ENCODE peak calls at places on chromosomes 11 and 22, in four cellular contexts. F, C, O and U are unnamed samples.

GRCh38 chr11:111176603-111177002 is 68.9 kb upstream of the POU2AF2 start:
- DNase-seq in F (peak), C (no peak), O (no peak), U (no peak)

GRCh38 chr11:33377852-33378385 is 120.7 kb downstream of the HIPK3 start:
- DNase-seq in F (no peak), C (no peak), O (no peak), U (no peak)

GRCh38 chr11:68282861-68283230 is 11.1 kb upstream of the C11orf24 start:
- DNase-seq in F (no peak), C (no peak), O (no peak), U (no peak)

GRCh38 chr11:1810761-1811160 is 24.0 kb upstream of the SYT8 start:
- DNase-seq in F (no peak), C (no peak), O (no peak), U (no peak)

GRCh38 chr11:75022759-75023396 is 34.1 kb downstream of the NEU3 start:
- DNase-seq in F (peak), C (peak), O (peak), U (peak)

GRCh38 chr11:46534713-46535112 is 59.1 kb downstream of the AMBRA1 start:
- DNase-seq in F (no peak), C (no peak), O (no peak), U (no peak)

GRCh38 chr11:133403900-133404299 is 128.4 kb downstream of the OPCML start:
- DNase-seq in F (peak), C (peak), O (no peak), U (no peak)

GRCh38 chr22:42696331-42696967 is 24.2 kb downstream of the A4GALT start:
- DNase-seq in F (no peak), C (peak), O (no peak), U (no peak)

GRCh38 chr11:65169164-65169641 is 830 bp upstream of the SPDYC start:
- DNase-seq in F (no peak), C (no peak), O (no peak), U (no peak)

GRCh38 chr11:45616802-45617549 is 48.4 kb downstream of the CHST1 start:
- DNase-seq in F (no peak), C (no peak), O (no peak), U (no peak)

GRCh38 chr11:46363455-46363920 is 16.2 kb downstream of the DGKZ start:
- DNase-seq in F (no peak), C (no peak), O (peak), U (no peak)